ENCODE peak calls at places on chromosome 1, in six cellular contexts. X, I, V, E, N and H are unnamed samples.

GRCh38 chr1:33086384-33086850 is 5.5 kb downstream of the AZIN2 start:
- DNase-seq in X (peak; percentile 49), I (peak; percentile 79), V (peak; percentile 39), E (peak; percentile 77), N (no peak), H (peak; percentile 35)

GRCh38 chr1:156488566-156489165 is 11.9 kb downstream of the MEF2D start:
- DNase-seq in X (no peak), I (no peak), V (no peak), E (no peak), N (no peak), H (no peak)

GRCh38 chr1:160646711-160647328 is at the start of gene SLAMF1:
- DNase-seq in X (no peak), I (no peak), V (no peak), E (no peak), N (no peak), H (no peak)

GRCh38 chr1:60386259-60386658 is 312.7 kb upstream of the C1orf87 start:
- DNase-seq in X (no peak), I (peak; percentile 10), V (no peak), E (peak; percentile 4), N (no peak), H (no peak)

GRCh38 chr1:89908294-89908992 is 86.5 kb upstream of the ZNF326 start:
- DNase-seq in X (no peak), I (peak; percentile 54), V (no peak), E (no peak), N (no peak), H (no peak)

GRCh38 chr1:225426395-225427248 is 1.2 kb downstream of the LBR start:
- DNase-seq in X (no peak), I (peak; percentile 33), V (peak; percentile 26), E (peak; percentile 45), N (no peak), H (peak; percentile 73)

GRCh38 chr1:112172294-112172882 is 182.9 kb upstream of the KCND3 start:
- DNase-seq in X (peak; percentile 2), I (peak; percentile 20), V (no peak), E (peak; percentile 81), N (no peak), H (no peak)

GRCh38 chr1:243474384-243474851 is 218.6 kb downstream of the SDCCAG8 start:
- DNase-seq in X (no peak), I (no peak), V (no peak), E (no peak), N (no peak), H (no peak)

GRCh38 chr1:168803696-168804510 is 74.9 kb upstream of the DPT start:
- DNase-seq in X (no peak), I (no peak), V (no peak), E (no peak), N (no peak), H (no peak)

GRCh38 chr1:202982715-202983435 is 15.8 kb upstream of the CYB5R1 start:
- DNase-seq in X (no peak), I (no peak), V (no peak), E (peak; percentile 36), N (no peak), H (no peak)